ENCODE peak calls at places on chromosome 13, in ten cellular contexts. One of them, this sample, is unnamed.

GRCh38 chr13:30382836-30383525 is 39.3 kb upstream of the UBE2L5 start:
- DNase-seq in stomach: no peak
- DNase-seq in CD8-positive, alpha-beta memory T cell: no peak
- DNase-seq in PC-3: no peak
- DNase-seq in heart left ventricle: no peak
- DNase-seq in endodermal cell: no peak
- DNase-seq in neural progenitor cell: no peak
- DNase-seq in upper lobe of left lung: no peak
- DNase-seq in ovary: no peak
- DNase-seq in HCT116: no peak
- DNase-seq in this sample: no peak

GRCh38 chr13:112113355-112113754 is 46.4 kb downstream of the SOX1 start:
- DNase-seq in stomach: no peak
- DNase-seq in CD8-positive, alpha-beta memory T cell: no peak
- DNase-seq in PC-3: no peak
- DNase-seq in heart left ventricle: no peak
- DNase-seq in endodermal cell: no peak
- DNase-seq in neural progenitor cell: no peak
- DNase-seq in upper lobe of left lung: no peak
- DNase-seq in ovary: no peak
- DNase-seq in HCT116: no peak
- DNase-seq in this sample: no peak

GRCh38 chr13:24215007-24215633 is 54.6 kb downstream of the SPATA13 start:
- DNase-seq in stomach: no peak
- DNase-seq in CD8-positive, alpha-beta memory T cell: no peak
- DNase-seq in PC-3: no peak
- DNase-seq in heart left ventricle: no peak
- DNase-seq in endodermal cell: no peak
- DNase-seq in neural progenitor cell: no peak
- DNase-seq in upper lobe of left lung: no peak
- DNase-seq in ovary: no peak
- DNase-seq in HCT116: no peak
- DNase-seq in this sample: no peak

GRCh38 chr13:77326905-77327604 is at the start of gene MYCBP2:
- DNase-seq in stomach: peak; percentile 96
- DNase-seq in CD8-positive, alpha-beta memory T cell: peak; percentile 94
- DNase-seq in PC-3: peak; percentile 96
- DNase-seq in heart left ventricle: peak; percentile 98
- DNase-seq in endodermal cell: peak; percentile 99
- DNase-seq in neural progenitor cell: peak; percentile 98
- DNase-seq in upper lobe of left lung: peak; percentile 96
- DNase-seq in ovary: peak; percentile 97
- DNase-seq in HCT116: peak; percentile 99
- DNase-seq in this sample: peak; percentile 91

GRCh38 chr13:73001971-73002370 is 56.8 kb upstream of the KLF5 start:
- DNase-seq in stomach: no peak
- DNase-seq in CD8-positive, alpha-beta memory T cell: no peak
- DNase-seq in PC-3: no peak
- DNase-seq in heart left ventricle: no peak
- DNase-seq in endodermal cell: no peak
- DNase-seq in neural progenitor cell: no peak
- DNase-seq in upper lobe of left lung: no peak
- DNase-seq in ovary: no peak
- DNase-seq in HCT116: no peak
- DNase-seq in this sample: no peak

GRCh38 chr13:20363604-20364003 is 131.5 kb upstream of the GJB6 start:
- DNase-seq in stomach: no peak
- DNase-seq in CD8-positive, alpha-beta memory T cell: no peak
- DNase-seq in PC-3: no peak
- DNase-seq in heart left ventricle: no peak
- DNase-seq in endodermal cell: no peak
- DNase-seq in neural progenitor cell: peak; percentile 18
- DNase-seq in upper lobe of left lung: no peak
- DNase-seq in ovary: no peak
- DNase-seq in HCT116: no peak
- DNase-seq in this sample: no peak

GRCh38 chr13:59774511-59774911 is 389.2 kb downstream of the DIAPH3 start:
- DNase-seq in stomach: no peak
- DNase-seq in CD8-positive, alpha-beta memory T cell: no peak
- DNase-seq in PC-3: peak; percentile 48
- DNase-seq in heart left ventricle: no peak
- DNase-seq in endodermal cell: no peak
- DNase-seq in neural progenitor cell: peak; percentile 14
- DNase-seq in upper lobe of left lung: no peak
- DNase-seq in ovary: no peak
- DNase-seq in HCT116: no peak
- DNase-seq in this sample: no peak

GRCh38 chr13:92345627-92346026 is 881.0 kb upstream of the GPC6 start:
- DNase-seq in stomach: no peak
- DNase-seq in CD8-positive, alpha-beta memory T cell: no peak
- DNase-seq in PC-3: no peak
- DNase-seq in heart left ventricle: no peak
- DNase-seq in endodermal cell: no peak
- DNase-seq in neural progenitor cell: peak; percentile 51
- DNase-seq in upper lobe of left lung: no peak
- DNase-seq in ovary: no peak
- DNase-seq in HCT116: no peak
- DNase-seq in this sample: no peak

DNA sequence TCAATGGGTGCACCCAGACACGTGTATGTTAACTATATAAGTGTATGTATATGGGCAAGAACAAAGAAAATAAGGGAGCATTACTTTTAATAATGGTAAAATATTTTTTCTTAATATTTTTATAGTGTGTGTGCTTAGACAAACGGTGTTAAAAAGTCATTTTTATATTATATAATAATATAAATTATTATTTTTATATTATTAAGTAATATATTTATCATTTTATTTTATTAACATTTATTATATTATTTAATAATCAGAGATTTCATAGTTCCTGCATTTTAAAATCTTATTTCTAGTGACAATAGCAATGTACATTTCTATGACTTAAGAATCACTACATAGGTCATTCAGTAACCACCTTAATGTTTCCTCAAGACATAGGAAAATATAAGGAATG is 184.4 kb downstream of the SLITRK5 start:
- DNase-seq in stomach: no peak
- DNase-seq in CD8-positive, alpha-beta memory T cell: no peak
- DNase-seq in PC-3: no peak
- DNase-seq in heart left ventricle: no peak
- DNase-seq in endodermal cell: no peak
- DNase-seq in neural progenitor cell: no peak
- DNase-seq in upper lobe of left lung: no peak
- DNase-seq in ovary: no peak
- DNase-seq in HCT116: no peak
- DNase-seq in this sample: no peak
- H3K4me1 ChIP-seq in stomach: no peaks in the 10 kb centered on the region
- H3K4me1 ChIP-seq in CD8-positive, alpha-beta memory T cell: no peaks in the 10 kb centered on the region
- H3K4me1 ChIP-seq in PC-3: no peaks in the 10 kb centered on the region
- H3K4me1 ChIP-seq in heart left ventricle: no peaks in the 10 kb centered on the region
- H3K4me1 ChIP-seq in endodermal cell: no peaks in the 10 kb centered on the region
- H3K4me1 ChIP-seq in neural progenitor cell: no peaks in the 10 kb centered on the region
- H3K4me1 ChIP-seq in upper lobe of left lung: no peaks in the 10 kb centered on the region
- H3K4me1 ChIP-seq in ovary: no peaks in the 10 kb centered on the region
- H3K4me1 ChIP-seq in HCT116: no peaks in the 10 kb centered on the region
- H3K4me1 ChIP-seq in this sample: no peaks in the 10 kb centered on the region

GRCh38 chr13:109151696-109152095 is 522.3 kb downstream of the MYO16 start:
- DNase-seq in stomach: no peak
- DNase-seq in CD8-positive, alpha-beta memory T cell: no peak
- DNase-seq in PC-3: no peak
- DNase-seq in heart left ventricle: no peak
- DNase-seq in endodermal cell: peak; percentile 63
- DNase-seq in neural progenitor cell: no peak
- DNase-seq in upper lobe of left lung: no peak
- DNase-seq in ovary: no peak
- DNase-seq in HCT116: no peak
- DNase-seq in this sample: no peak

GRCh38 chr13:109152311-109152820 is 523.0 kb downstream of the MYO16 start:
- DNase-seq in stomach: no peak
- DNase-seq in CD8-positive, alpha-beta memory T cell: no peak
- DNase-seq in PC-3: no peak
- DNase-seq in heart left ventricle: no peak
- DNase-seq in endodermal cell: no peak
- DNase-seq in neural progenitor cell: no peak
- DNase-seq in upper lobe of left lung: no peak
- DNase-seq in ovary: no peak
- DNase-seq in HCT116: no peak
- DNase-seq in this sample: no peak

GRCh38 chr13:109151255-109151654 is 521.8 kb downstream of the MYO16 start:
- DNase-seq in stomach: no peak
- DNase-seq in CD8-positive, alpha-beta memory T cell: no peak
- DNase-seq in PC-3: peak; percentile 36
- DNase-seq in heart left ventricle: no peak
- DNase-seq in endodermal cell: no peak
- DNase-seq in neural progenitor cell: no peak
- DNase-seq in upper lobe of left lung: no peak
- DNase-seq in ovary: no peak
- DNase-seq in HCT116: no peak
- DNase-seq in this sample: no peak

GRCh38 chr13:109152941-109153340 is 523.5 kb downstream of the MYO16 start:
- DNase-seq in stomach: no peak
- DNase-seq in CD8-positive, alpha-beta memory T cell: no peak
- DNase-seq in PC-3: no peak
- DNase-seq in heart left ventricle: no peak
- DNase-seq in endodermal cell: no peak
- DNase-seq in neural progenitor cell: no peak
- DNase-seq in upper lobe of left lung: no peak
- DNase-seq in ovary: no peak
- DNase-seq in HCT116: no peak
- DNase-seq in this sample: no peak

GRCh38 chr13:109150691-109151090 is 521.3 kb downstream of the MYO16 start:
- DNase-seq in stomach: no peak
- DNase-seq in CD8-positive, alpha-beta memory T cell: no peak
- DNase-seq in PC-3: no peak
- DNase-seq in heart left ventricle: no peak
- DNase-seq in endodermal cell: no peak
- DNase-seq in neural progenitor cell: peak; percentile 45
- DNase-seq in upper lobe of left lung: no peak
- DNase-seq in ovary: no peak
- DNase-seq in HCT116: no peak
- DNase-seq in this sample: no peak
- H3K4me1 ChIP-seq in stomach: peaks cover 2% of the 10 kb centered on the region
- H3K4me1 ChIP-seq in CD8-positive, alpha-beta memory T cell: no peaks in the 10 kb centered on the region
- H3K4me1 ChIP-seq in PC-3: peaks cover 55% of the 10 kb centered on the region
- H3K4me1 ChIP-seq in heart left ventricle: no peaks in the 10 kb centered on the region
- H3K4me1 ChIP-seq in endodermal cell: peaks cover 8% of the 10 kb centered on the region
- H3K4me1 ChIP-seq in neural progenitor cell: peaks cover 48% of the 10 kb centered on the region
- H3K4me1 ChIP-seq in upper lobe of left lung: peaks cover 10% of the 10 kb centered on the region
- H3K4me1 ChIP-seq in ovary: peaks cover 13% of the 10 kb centered on the region
- H3K4me1 ChIP-seq in HCT116: peaks cover 85% of the 10 kb centered on the region
- H3K4me1 ChIP-seq in this sample: peaks cover 64% of the 10 kb centered on the region

GRCh38 chr13:99505814-99506269 is 4.6 kb downstream of the TM9SF2 start:
- DNase-seq in stomach: no peak
- DNase-seq in CD8-positive, alpha-beta memory T cell: no peak
- DNase-seq in PC-3: peak; percentile 50
- DNase-seq in heart left ventricle: no peak
- DNase-seq in endodermal cell: no peak
- DNase-seq in neural progenitor cell: no peak
- DNase-seq in upper lobe of left lung: no peak
- DNase-seq in ovary: no peak
- DNase-seq in HCT116: no peak
- DNase-seq in this sample: no peak

GRCh38 chr13:99509477-99509876 is 8.2 kb downstream of the TM9SF2 start:
- DNase-seq in stomach: no peak
- DNase-seq in CD8-positive, alpha-beta memory T cell: no peak
- DNase-seq in PC-3: no peak
- DNase-seq in heart left ventricle: no peak
- DNase-seq in endodermal cell: no peak
- DNase-seq in neural progenitor cell: no peak
- DNase-seq in upper lobe of left lung: no peak
- DNase-seq in ovary: no peak
- DNase-seq in HCT116: no peak
- DNase-seq in this sample: no peak

GRCh38 chr13:99501952-99502310 is 659 bp downstream of the TM9SF2 start:
- DNase-seq in stomach: peak; percentile 30
- DNase-seq in CD8-positive, alpha-beta memory T cell: peak; percentile 12
- DNase-seq in PC-3: peak; percentile 6
- DNase-seq in heart left ventricle: no peak
- DNase-seq in endodermal cell: no peak
- DNase-seq in neural progenitor cell: no peak
- DNase-seq in upper lobe of left lung: peak; percentile 49
- DNase-seq in ovary: no peak
- DNase-seq in HCT116: no peak
- DNase-seq in this sample: no peak

GRCh38 chr13:99506632-99507031 is 5.4 kb downstream of the TM9SF2 start:
- DNase-seq in stomach: no peak
- DNase-seq in CD8-positive, alpha-beta memory T cell: no peak
- DNase-seq in PC-3: no peak
- DNase-seq in heart left ventricle: no peak
- DNase-seq in endodermal cell: no peak
- DNase-seq in neural progenitor cell: no peak
- DNase-seq in upper lobe of left lung: peak; percentile 43
- DNase-seq in ovary: no peak
- DNase-seq in HCT116: no peak
- DNase-seq in this sample: no peak

GRCh38 chr13:99507054-99507453 is 5.8 kb downstream of the TM9SF2 start:
- DNase-seq in stomach: no peak
- DNase-seq in CD8-positive, alpha-beta memory T cell: no peak
- DNase-seq in PC-3: no peak
- DNase-seq in heart left ventricle: no peak
- DNase-seq in endodermal cell: no peak
- DNase-seq in neural progenitor cell: no peak
- DNase-seq in upper lobe of left lung: no peak
- DNase-seq in ovary: no peak
- DNase-seq in HCT116: no peak
- DNase-seq in this sample: no peak
- H3K4me1 ChIP-seq in stomach: peaks cover 73% of the 10 kb centered on the region
- H3K4me1 ChIP-seq in CD8-positive, alpha-beta memory T cell: peaks cover 65% of the 10 kb centered on the region
- H3K4me1 ChIP-seq in PC-3: peaks cover 38% of the 10 kb centered on the region
- H3K4me1 ChIP-seq in heart left ventricle: peaks cover 65% of the 10 kb centered on the region
- H3K4me1 ChIP-seq in endodermal cell: peaks cover 5% of the 10 kb centered on the region
- H3K4me1 ChIP-seq in neural progenitor cell: peaks cover 8% of the 10 kb centered on the region
- H3K4me1 ChIP-seq in upper lobe of left lung: peaks cover 78% of the 10 kb centered on the region
- H3K4me1 ChIP-seq in ovary: peaks cover 3% of the 10 kb centered on the region
- H3K4me1 ChIP-seq in HCT116: peaks cover 30% of the 10 kb centered on the region
- H3K4me1 ChIP-seq in this sample: peaks cover 23% of the 10 kb centered on the region

GRCh38 chr13:46662690-46663089 is 109.7 kb downstream of the LRCH1 start:
- DNase-seq in stomach: no peak
- DNase-seq in CD8-positive, alpha-beta memory T cell: no peak
- DNase-seq in PC-3: no peak
- DNase-seq in heart left ventricle: no peak
- DNase-seq in endodermal cell: no peak
- DNase-seq in neural progenitor cell: no peak
- DNase-seq in upper lobe of left lung: no peak
- DNase-seq in ovary: no peak
- DNase-seq in HCT116: no peak
- DNase-seq in this sample: no peak

GRCh38 chr13:46663216-46663615 is 110.2 kb downstream of the LRCH1 start:
- DNase-seq in stomach: no peak
- DNase-seq in CD8-positive, alpha-beta memory T cell: no peak
- DNase-seq in PC-3: no peak
- DNase-seq in heart left ventricle: no peak
- DNase-seq in endodermal cell: no peak
- DNase-seq in neural progenitor cell: no peak
- DNase-seq in upper lobe of left lung: no peak
- DNase-seq in ovary: no peak
- DNase-seq in HCT116: no peak
- DNase-seq in this sample: no peak

GRCh38 chr13:46660408-46660807 is 107.4 kb downstream of the LRCH1 start:
- DNase-seq in stomach: no peak
- DNase-seq in CD8-positive, alpha-beta memory T cell: no peak
- DNase-seq in PC-3: no peak
- DNase-seq in heart left ventricle: no peak
- DNase-seq in endodermal cell: no peak
- DNase-seq in neural progenitor cell: no peak
- DNase-seq in upper lobe of left lung: no peak
- DNase-seq in ovary: no peak
- DNase-seq in HCT116: no peak
- DNase-seq in this sample: no peak

GRCh38 chr13:46659413-46660065 is 106.6 kb downstream of the LRCH1 start:
- DNase-seq in stomach: peak; percentile 58
- DNase-seq in CD8-positive, alpha-beta memory T cell: no peak
- DNase-seq in PC-3: no peak
- DNase-seq in heart left ventricle: no peak
- DNase-seq in endodermal cell: no peak
- DNase-seq in neural progenitor cell: no peak
- DNase-seq in upper lobe of left lung: no peak
- DNase-seq in ovary: no peak
- DNase-seq in HCT116: no peak
- DNase-seq in this sample: no peak

DNA sequence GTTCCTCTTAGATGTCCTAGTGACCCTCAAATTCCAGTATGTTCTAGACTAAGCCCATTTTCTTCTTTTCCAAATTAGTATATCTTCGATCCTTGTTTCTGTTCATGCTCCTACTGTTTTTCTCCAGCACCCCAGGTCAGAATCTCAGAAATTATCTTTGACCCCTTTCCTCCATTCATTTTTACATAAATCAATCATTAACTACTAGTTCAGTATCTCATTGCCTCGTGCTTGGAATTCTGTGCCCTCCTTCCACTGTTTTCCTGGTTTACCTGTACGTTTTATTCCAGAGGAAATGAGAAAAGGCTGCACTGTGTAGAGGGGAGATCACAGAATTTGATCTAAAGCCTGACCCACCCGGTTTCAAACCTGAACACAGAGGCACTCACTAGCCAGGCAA is 107.9 kb downstream of the LRCH1 start:
- DNase-seq in stomach: no peak
- DNase-seq in CD8-positive, alpha-beta memory T cell: no peak
- DNase-seq in PC-3: no peak
- DNase-seq in heart left ventricle: no peak
- DNase-seq in endodermal cell: no peak
- DNase-seq in neural progenitor cell: no peak
- DNase-seq in upper lobe of left lung: no peak
- DNase-seq in ovary: no peak
- DNase-seq in HCT116: no peak
- DNase-seq in this sample: no peak
- H3K4me1 ChIP-seq in stomach: peaks cover 98% of the 10 kb centered on the region
- H3K4me1 ChIP-seq in CD8-positive, alpha-beta memory T cell: peaks cover 15% of the 10 kb centered on the region
- H3K4me1 ChIP-seq in PC-3: peaks cover 13% of the 10 kb centered on the region
- H3K4me1 ChIP-seq in heart left ventricle: peaks cover 46% of the 10 kb centered on the region
- H3K4me1 ChIP-seq in endodermal cell: peaks cover 15% of the 10 kb centered on the region
- H3K4me1 ChIP-seq in neural progenitor cell: peaks cover 32% of the 10 kb centered on the region
- H3K4me1 ChIP-seq in upper lobe of left lung: peaks cover 51% of the 10 kb centered on the region
- H3K4me1 ChIP-seq in ovary: peaks cover 6% of the 10 kb centered on the region
- H3K4me1 ChIP-seq in HCT116: peaks cover 1% of the 10 kb centered on the region
- H3K4me1 ChIP-seq in this sample: peaks cover 4% of the 10 kb centered on the region

This sample was measured in RWPE2.